ENCODE peak calls at places on chromosomes 2 and 18, in ten cellular contexts. Y is ovary; X is MM.1S; U is activated CD8-positive, alpha-beta T cell treated with anti-CD3 and anti-CD28 coated beads for 36 hours; E is DMS 273 treated with DMSO at 0.1 percent for 48 hours; V is fibroblast of pulmonary artery; W is HFFc6; F is heart right ventricle; K is tibial nerve; R is amniotic stem cell. O is an unnamed sample.

GRCh38 chr2:111923271-111923670 is 24.9 kb downstream of the MERTK start:
- DNase-seq in Y (no peak), X (no peak), U (no peak), E (peak; percentile 1), V (no peak), W (no peak), F (no peak), K (no peak), R (no peak), O (no peak)

GRCh38 chr2:47422560-47422959 is 19.6 kb downstream of the MSH2 start:
- DNase-seq in Y (no peak), X (no peak), U (no peak), E (no peak), V (peak; percentile 42), W (peak; percentile 60), F (no peak), K (no peak), R (no peak), O (no peak)

GRCh38 chr18:8657873-8658521 is 47.4 kb upstream of the MTCL1 start:
- DNase-seq in Y (peak; percentile 32), X (no peak), U (no peak), E (peak; percentile 11), V (peak; percentile 44), W (no peak), F (no peak), K (no peak), R (no peak), O (no peak)

GRCh38 chr2:42922293-42922692 is 129.9 kb upstream of the HAAO start:
- DNase-seq in Y (peak; percentile 16), X (no peak), U (no peak), E (no peak), V (no peak), W (no peak), F (no peak), K (no peak), R (no peak), O (no peak)

GRCh38 chr2:184560603-184561002 is 37.7 kb upstream of the ZNF804A start:
- DNase-seq in Y (peak; percentile 8), X (no peak), U (no peak), E (no peak), V (no peak), W (no peak), F (no peak), K (no peak), R (no peak), O (peak; percentile 71)

GRCh38 chr18:53991805-53992204 is 232.7 kb downstream of the MBD2 start:
- DNase-seq in Y (no peak), X (no peak), U (no peak), E (no peak), V (peak; percentile 24), W (no peak), F (no peak), K (no peak), R (no peak), O (no peak)

GRCh38 chr2:74588664-74589063 is 34.1 kb downstream of the DOK1 start:
- DNase-seq in Y (no peak), X (no peak), U (no peak), E (no peak), V (no peak), W (no peak), F (no peak), K (no peak), R (no peak), O (no peak)

GRCh38 chr18:62982600-62983251 is 267.4 kb downstream of the PHLPP1 start:
- DNase-seq in Y (peak; percentile 61), X (peak; percentile 47), U (peak; percentile 69), E (no peak), V (peak; percentile 71), W (peak; percentile 20), F (peak; percentile 61), K (peak; percentile 49), R (no peak), O (no peak)

GRCh38 chr2:37301408-37301807 is 23.2 kb downstream of the PRKD3 start:
- DNase-seq in Y (no peak), X (peak; percentile 45), U (no peak), E (no peak), V (no peak), W (no peak), F (no peak), K (no peak), R (no peak), O (no peak)

GRCh38 chr2:240300261-240300821 is 135.1 kb upstream of the GPC1 start:
- DNase-seq in Y (no peak), X (no peak), U (no peak), E (no peak), V (no peak), W (no peak), F (no peak), K (no peak), R (no peak), O (peak; percentile 22)

GRCh38 chr2:144198116-144198515 is 321.8 kb downstream of the ZEB2 start:
- DNase-seq in Y (no peak), X (no peak), U (no peak), E (no peak), V (peak; percentile 62), W (peak; percentile 5), F (no peak), K (no peak), R (no peak), O (no peak)

GRCh38 chr18:49630246-49630699 is 68.4 kb downstream of the LIPG start:
- DNase-seq in Y (no peak), X (no peak), U (no peak), E (no peak), V (peak; percentile 71), W (no peak), F (no peak), K (no peak), R (no peak), O (no peak)

GRCh38 chr2:133194068-133194655 is 374.1 kb downstream of the NCKAP5 start:
- DNase-seq in Y (no peak), X (no peak), U (no peak), E (no peak), V (peak; percentile 8), W (no peak), F (no peak), K (no peak), R (no peak), O (no peak)

GRCh38 chr2:160918909-160919503 is 241.2 kb upstream of the TANK start:
- DNase-seq in Y (peak; percentile 75), X (peak; percentile 56), U (peak; percentile 51), E (peak; percentile 16), V (peak; percentile 83), W (peak; percentile 17), F (peak; percentile 66), K (no peak), R (no peak), O (peak; percentile 9)

GRCh38 chr2:63692002-63692606 is 103.3 kb downstream of the MDH1 start:
- DNase-seq in Y (no peak), X (peak; percentile 57), U (peak; percentile 30), E (peak; percentile 15), V (peak; percentile 76), W (peak; percentile 44), F (no peak), K (no peak), R (peak; percentile 38), O (no peak)

GRCh38 chr2:212021947-212022346 is 516.7 kb downstream of the ERBB4 start:
- DNase-seq in Y (no peak), X (no peak), U (no peak), E (no peak), V (peak; percentile 65), W (peak; percentile 84), F (no peak), K (no peak), R (peak; percentile 34), O (no peak)

GRCh38 chr18:29154758-29155725 is 978.1 kb upstream of the CDH2 start:
- DNase-seq in Y (no peak), X (no peak), U (no peak), E (no peak), V (peak; percentile 63), W (peak; percentile 96), F (no peak), K (no peak), R (peak; percentile 10), O (no peak)

GRCh38 chr2:220915087-220915486 is 657.0 kb downstream of the EPHA4 start:
- DNase-seq in Y (no peak), X (no peak), U (no peak), E (no peak), V (no peak), W (no peak), F (no peak), K (no peak), R (no peak), O (no peak)

GRCh38 chr2:42793314-42794270 is 1.2 kb upstream of the HAAO start:
- DNase-seq in Y (no peak), X (no peak), U (no peak), E (no peak), V (peak; percentile 26), W (no peak), F (peak; percentile 51), K (no peak), R (no peak), O (no peak)

GRCh38 chr2:54077088-54077900 is 38.1 kb upstream of the ACYP2 start:
- DNase-seq in Y (no peak), X (no peak), U (no peak), E (no peak), V (no peak), W (no peak), F (no peak), K (no peak), R (no peak), O (no peak)

GRCh38 chr18:34867520-34867919 is 157.4 kb downstream of the DTNA start:
- DNase-seq in Y (no peak), X (no peak), U (peak; percentile 38), E (peak; percentile 58), V (peak; percentile 29), W (no peak), F (peak; percentile 41), K (no peak), R (no peak), O (no peak)

GRCh38 chr2:71691747-71692455 is 238.5 kb downstream of the DYSF start:
- DNase-seq in Y (no peak), X (no peak), U (no peak), E (no peak), V (no peak), W (no peak), F (no peak), K (no peak), R (no peak), O (no peak)

GRCh38 chr2:2847131-2847740 is 516.2 kb upstream of the MYT1L start:
- DNase-seq in Y (no peak), X (no peak), U (no peak), E (no peak), V (no peak), W (no peak), F (peak; percentile 21), K (no peak), R (no peak), O (peak; percentile 78)

GRCh38 chr2:64284751-64285150 is 140.5 kb upstream of the PELI1 start:
- DNase-seq in Y (no peak), X (no peak), U (no peak), E (peak; percentile 26), V (no peak), W (no peak), F (no peak), K (no peak), R (no peak), O (no peak)

GRCh38 chr2:20648207-20648606 is 2.7 kb downstream of the HS1BP3 start:
- DNase-seq in Y (no peak), X (no peak), U (no peak), E (no peak), V (no peak), W (no peak), F (no peak), K (no peak), R (no peak), O (no peak)

GRCh38 chr2:224221455-224221913 is 180.4 kb downstream of the FAM124B start:
- DNase-seq in Y (no peak), X (no peak), U (no peak), E (no peak), V (peak; percentile 93), W (peak; percentile 98), F (no peak), K (no peak), R (peak; percentile 93), O (no peak)

GRCh38 chr2:228180126-228181097 is 1.1 kb downstream of the SPHKAP start:
- DNase-seq in Y (peak; percentile 28), X (no peak), U (no peak), E (no peak), V (no peak), W (peak; percentile 17), F (peak; percentile 41), K (no peak), R (no peak), O (no peak)

GRCh38 chr2:160407393-160408204 is 86.0 kb downstream of the RBMS1 start:
- DNase-seq in Y (peak; percentile 76), X (peak; percentile 56), U (peak; percentile 59), E (no peak), V (peak; percentile 75), W (peak; percentile 36), F (peak; percentile 57), K (no peak), R (no peak), O (peak; percentile 54)